ENCODE peak calls at places on chromosome 17, in ten cellular contexts. One of them, this sample, is unnamed.

GRCh38 chr17:3890082-3890892 is 2.6 kb downstream of the CAMKK1 start:
- DNase-seq in MM.1S: no peak
- DNase-seq in thoracic aorta: peak; percentile 73
- DNase-seq in sigmoid colon: peak; percentile 97
- DNase-seq in fibroblast of pulmonary artery: peak; percentile 90
- DNase-seq in fibroblast of lung: peak; percentile 92
- DNase-seq in epithelial cell of esophagus: peak; percentile 88
- DNase-seq in endodermal cell: peak; percentile 64
- DNase-seq in IMR-90: peak; percentile 91
- DNase-seq in AG10803: peak; percentile 90
- DNase-seq in this sample: peak; percentile 96

GRCh38 chr17:82400830-82401229 is 17.3 kb upstream of the HEXD start:
- DNase-seq in fibroblast of lung: no peak
- DNase-seq in sigmoid colon: no peak
- DNase-seq in AG10803: peak; percentile 55
- DNase-seq in fibroblast of pulmonary artery: no peak
- DNase-seq in epithelial cell of esophagus: no peak
- DNase-seq in IMR-90: no peak
- DNase-seq in thoracic aorta: no peak
- DNase-seq in MM.1S: peak; percentile 70
- DNase-seq in endodermal cell: no peak
- DNase-seq in this sample: no peak

GRCh38 chr17:67615736-67616135 is 102.0 kb upstream of the NOL11 start:
- DNase-seq in thoracic aorta: no peak
- DNase-seq in MM.1S: no peak
- DNase-seq in epithelial cell of esophagus: no peak
- DNase-seq in endodermal cell: no peak
- DNase-seq in sigmoid colon: no peak
- DNase-seq in fibroblast of lung: no peak
- DNase-seq in IMR-90: no peak
- DNase-seq in fibroblast of pulmonary artery: no peak
- DNase-seq in AG10803: no peak
- DNase-seq in this sample: no peak

GRCh38 chr17:50181601-50182345 is 16.0 kb downstream of the SGCA start:
- DNase-seq in fibroblast of pulmonary artery: peak; percentile 53
- DNase-seq in MM.1S: no peak
- DNase-seq in epithelial cell of esophagus: peak; percentile 52
- DNase-seq in AG10803: peak; percentile 90
- DNase-seq in fibroblast of lung: peak; percentile 77
- DNase-seq in sigmoid colon: no peak
- DNase-seq in thoracic aorta: no peak
- DNase-seq in IMR-90: peak; percentile 65
- DNase-seq in endodermal cell: no peak
- DNase-seq in this sample: peak; percentile 79

GRCh38 chr17:57985675-57985974 is 2.4 kb downstream of the VEZF1 start:
- DNase-seq in endodermal cell: no peak
- DNase-seq in IMR-90: peak; percentile 25
- DNase-seq in fibroblast of lung: peak; percentile 41
- DNase-seq in fibroblast of pulmonary artery: peak; percentile 36
- DNase-seq in thoracic aorta: no peak
- DNase-seq in sigmoid colon: no peak
- DNase-seq in MM.1S: no peak
- DNase-seq in AG10803: peak; percentile 58
- DNase-seq in epithelial cell of esophagus: peak; percentile 86
- DNase-seq in this sample: peak; percentile 59

GRCh38 chr17:82948081-82948511 is 108.3 kb upstream of the ZNF750 start:
- DNase-seq in AG10803: no peak
- DNase-seq in sigmoid colon: peak; percentile 64
- DNase-seq in fibroblast of lung: no peak
- DNase-seq in IMR-90: no peak
- DNase-seq in epithelial cell of esophagus: no peak
- DNase-seq in endodermal cell: no peak
- DNase-seq in fibroblast of pulmonary artery: no peak
- DNase-seq in thoracic aorta: no peak
- DNase-seq in MM.1S: no peak
- DNase-seq in this sample: no peak

GRCh38 chr17:33014751-33015150 is 23.1 kb downstream of the SPACA3 start:
- DNase-seq in epithelial cell of esophagus: no peak
- DNase-seq in sigmoid colon: no peak
- DNase-seq in AG10803: no peak
- DNase-seq in fibroblast of pulmonary artery: no peak
- DNase-seq in endodermal cell: peak; percentile 39
- DNase-seq in IMR-90: peak; percentile 14
- DNase-seq in fibroblast of lung: no peak
- DNase-seq in MM.1S: no peak
- DNase-seq in thoracic aorta: no peak
- DNase-seq in this sample: no peak

GRCh38 chr17:49762148-49762941 is 1.6 kb downstream of the FAM117A start:
- DNase-seq in MM.1S: no peak
- DNase-seq in fibroblast of lung: no peak
- DNase-seq in fibroblast of pulmonary artery: no peak
- DNase-seq in thoracic aorta: no peak
- DNase-seq in endodermal cell: no peak
- DNase-seq in AG10803: peak; percentile 46
- DNase-seq in sigmoid colon: no peak
- DNase-seq in IMR-90: peak; percentile 12
- DNase-seq in epithelial cell of esophagus: peak; percentile 81
- DNase-seq in this sample: no peak

GRCh38 chr17:77418609-77419008 is 277.8 kb downstream of the SEC14L1 start:
- DNase-seq in fibroblast of lung: no peak
- DNase-seq in IMR-90: no peak
- DNase-seq in sigmoid colon: no peak
- DNase-seq in fibroblast of pulmonary artery: no peak
- DNase-seq in thoracic aorta: no peak
- DNase-seq in AG10803: no peak
- DNase-seq in endodermal cell: no peak
- DNase-seq in epithelial cell of esophagus: no peak
- DNase-seq in MM.1S: no peak
- DNase-seq in this sample: no peak

GRCh38 chr17:10286324-10286723 is 86.5 kb downstream of the MYH13 start:
- DNase-seq in sigmoid colon: no peak
- DNase-seq in fibroblast of lung: no peak
- DNase-seq in fibroblast of pulmonary artery: peak; percentile 38
- DNase-seq in AG10803: no peak
- DNase-seq in endodermal cell: peak; percentile 67
- DNase-seq in MM.1S: no peak
- DNase-seq in IMR-90: no peak
- DNase-seq in thoracic aorta: no peak
- DNase-seq in epithelial cell of esophagus: no peak
- DNase-seq in this sample: no peak

DNA sequence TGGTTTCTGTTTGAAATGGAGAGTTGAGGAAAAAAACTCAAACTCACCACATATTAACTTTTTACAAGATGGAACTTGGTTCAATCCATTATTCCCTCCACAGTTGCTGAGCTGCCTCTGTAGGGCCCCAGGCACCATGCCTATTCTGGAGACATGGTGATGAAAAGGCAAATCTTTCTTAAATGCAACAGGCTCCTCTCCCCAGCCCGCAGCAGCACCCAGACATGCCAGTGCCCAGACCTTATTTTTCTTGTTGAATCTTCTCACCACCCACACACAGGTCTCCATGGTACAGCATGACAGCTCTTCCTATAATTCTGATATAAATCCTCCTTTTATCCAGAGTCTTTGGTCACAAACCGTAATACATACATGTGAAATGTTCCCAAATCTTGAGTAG is 7.6 kb downstream of the CYTH1 start:
- DNase-seq in fibroblast of pulmonary artery: no peak
- DNase-seq in endodermal cell: no peak
- DNase-seq in MM.1S: no peak
- DNase-seq in epithelial cell of esophagus: peak; percentile 39
- DNase-seq in thoracic aorta: no peak
- DNase-seq in AG10803: no peak
- DNase-seq in sigmoid colon: peak; percentile 50
- DNase-seq in fibroblast of lung: no peak
- DNase-seq in IMR-90: no peak
- DNase-seq in this sample: no peak
- H3K4me3 ChIP-seq in fibroblast of pulmonary artery: no peak overlapping the region
- H3K4me3 ChIP-seq in endodermal cell: no peak overlapping the region
- H3K4me3 ChIP-seq in MM.1S: peak overlapping the region; percentile 60
- H3K4me3 ChIP-seq in epithelial cell of esophagus: peak overlapping the region; percentile 26
- H3K4me3 ChIP-seq in thoracic aorta: peak overlapping the region; percentile 30
- H3K4me3 ChIP-seq in AG10803: no peak overlapping the region
- H3K4me3 ChIP-seq in sigmoid colon: peak overlapping the region; percentile 10
- H3K4me3 ChIP-seq in fibroblast of lung: no peak overlapping the region
- H3K4me3 ChIP-seq in IMR-90: no peak overlapping the region
- H3K4me3 ChIP-seq in this sample: no peak overlapping the region

GRCh38 chr17:48623583-48623982 is 2.6 kb downstream of the HOXB9 start:
- DNase-seq in thoracic aorta: no peak
- DNase-seq in IMR-90: no peak
- DNase-seq in fibroblast of lung: no peak
- DNase-seq in fibroblast of pulmonary artery: no peak
- DNase-seq in AG10803: no peak
- DNase-seq in sigmoid colon: no peak
- DNase-seq in MM.1S: no peak
- DNase-seq in epithelial cell of esophagus: no peak
- DNase-seq in endodermal cell: no peak
- DNase-seq in this sample: no peak
- TF ChIP-seq CTCF in thoracic aorta: no peak
- TF ChIP-seq CTCF in IMR-90: no peak
- TF ChIP-seq CTCF in fibroblast of lung: no peak
- TF ChIP-seq CTCF in fibroblast of pulmonary artery: no peak
- TF ChIP-seq CTCF in AG10803: no peak
- TF ChIP-seq CTCF in sigmoid colon: no peak
- TF ChIP-seq CTCF in MM.1S: no peak
- TF ChIP-seq CTCF in epithelial cell of esophagus: no peak
- TF ChIP-seq CTCF in endodermal cell: no peak
- TF ChIP-seq CTCF in this sample: no peak

DNA sequence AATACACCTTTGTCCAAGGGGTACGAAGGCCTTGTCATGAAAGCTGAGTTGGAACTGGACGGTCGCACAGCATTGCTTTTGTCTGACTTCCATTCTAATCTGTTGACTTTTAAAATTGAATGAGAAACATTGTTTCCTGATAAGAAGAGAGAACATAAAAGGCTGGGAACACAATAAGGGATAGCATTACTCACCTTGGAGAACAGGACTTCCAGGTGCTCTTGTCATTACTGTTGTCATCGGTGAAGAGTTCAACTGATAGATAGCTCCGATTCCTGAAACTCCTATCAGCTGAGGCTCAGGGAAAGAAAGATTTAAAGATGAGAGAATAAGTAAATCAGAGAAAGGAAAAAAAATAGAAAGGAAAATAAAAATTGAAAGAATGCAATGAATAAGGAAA is 351.1 kb downstream of the KCNJ2 start:
- DNase-seq in thoracic aorta: no peak
- DNase-seq in AG10803: no peak
- DNase-seq in IMR-90: no peak
- DNase-seq in fibroblast of pulmonary artery: no peak
- DNase-seq in MM.1S: no peak
- DNase-seq in epithelial cell of esophagus: peak; percentile 2
- DNase-seq in sigmoid colon: no peak
- DNase-seq in fibroblast of lung: no peak
- DNase-seq in endodermal cell: no peak
- DNase-seq in this sample: no peak
- H3K4me3 ChIP-seq in thoracic aorta: no peak overlapping the region
- H3K4me3 ChIP-seq in AG10803: no peak overlapping the region
- H3K4me3 ChIP-seq in IMR-90: no peak overlapping the region
- H3K4me3 ChIP-seq in fibroblast of pulmonary artery: no peak overlapping the region
- H3K4me3 ChIP-seq in MM.1S: no peak overlapping the region
- H3K4me3 ChIP-seq in epithelial cell of esophagus: no peak overlapping the region
- H3K4me3 ChIP-seq in sigmoid colon: no peak overlapping the region
- H3K4me3 ChIP-seq in fibroblast of lung: no peak overlapping the region
- H3K4me3 ChIP-seq in endodermal cell: no peak overlapping the region
- H3K4me3 ChIP-seq in this sample: no peak overlapping the region

GRCh38 chr17:74433421-74434121 is 1.7 kb downstream of the GPRC5C start:
- DNase-seq in endodermal cell: peak; percentile 81
- DNase-seq in AG10803: no peak
- DNase-seq in sigmoid colon: no peak
- DNase-seq in epithelial cell of esophagus: no peak
- DNase-seq in fibroblast of pulmonary artery: peak; percentile 21
- DNase-seq in thoracic aorta: no peak
- DNase-seq in fibroblast of lung: no peak
- DNase-seq in IMR-90: no peak
- DNase-seq in MM.1S: no peak
- DNase-seq in this sample: peak; percentile 40

GRCh38 chr17:74439691-74440567 is 8.0 kb downstream of the GPRC5C start:
- DNase-seq in sigmoid colon: no peak
- DNase-seq in AG10803: no peak
- DNase-seq in fibroblast of pulmonary artery: no peak
- DNase-seq in IMR-90: no peak
- DNase-seq in endodermal cell: no peak
- DNase-seq in fibroblast of lung: no peak
- DNase-seq in thoracic aorta: no peak
- DNase-seq in MM.1S: no peak
- DNase-seq in epithelial cell of esophagus: no peak
- DNase-seq in this sample: no peak

GRCh38 chr17:74441537-74441936 is 9.6 kb downstream of the GPRC5C start:
- DNase-seq in endodermal cell: no peak
- DNase-seq in fibroblast of lung: no peak
- DNase-seq in IMR-90: no peak
- DNase-seq in AG10803: no peak
- DNase-seq in fibroblast of pulmonary artery: no peak
- DNase-seq in thoracic aorta: no peak
- DNase-seq in sigmoid colon: no peak
- DNase-seq in epithelial cell of esophagus: no peak
- DNase-seq in MM.1S: no peak
- DNase-seq in this sample: no peak

GRCh38 chr17:74435775-74436359 is 4.0 kb downstream of the GPRC5C start:
- DNase-seq in sigmoid colon: no peak
- DNase-seq in IMR-90: no peak
- DNase-seq in endodermal cell: peak; percentile 35
- DNase-seq in fibroblast of lung: no peak
- DNase-seq in epithelial cell of esophagus: no peak
- DNase-seq in AG10803: no peak
- DNase-seq in MM.1S: no peak
- DNase-seq in thoracic aorta: no peak
- DNase-seq in fibroblast of pulmonary artery: no peak
- DNase-seq in this sample: no peak

DNA sequence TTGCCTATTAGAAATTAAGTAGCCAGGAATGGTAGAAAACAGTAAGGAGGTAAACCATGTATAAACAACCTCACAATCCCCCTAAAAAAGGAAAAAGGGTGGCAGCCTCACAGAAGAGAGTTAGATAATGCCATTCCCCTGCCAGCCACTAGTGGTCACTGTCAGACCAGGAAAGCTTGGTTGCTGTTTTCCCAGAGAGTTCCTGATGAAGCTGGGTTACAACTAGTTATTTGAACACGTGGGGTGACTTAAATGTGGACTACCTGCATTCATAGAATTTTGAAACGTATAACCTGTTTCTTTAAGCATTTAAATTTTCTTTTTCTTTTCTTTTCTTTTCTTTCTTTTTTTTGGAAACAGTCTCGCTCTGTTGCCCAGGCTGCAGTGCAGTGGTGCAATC is 5.8 kb downstream of the GPRC5C start:
- DNase-seq in endodermal cell: peak; percentile 79
- DNase-seq in AG10803: no peak
- DNase-seq in fibroblast of lung: no peak
- DNase-seq in IMR-90: no peak
- DNase-seq in epithelial cell of esophagus: no peak
- DNase-seq in fibroblast of pulmonary artery: peak; percentile 18
- DNase-seq in thoracic aorta: no peak
- DNase-seq in MM.1S: no peak
- DNase-seq in sigmoid colon: no peak
- DNase-seq in this sample: peak; percentile 25
- TF ChIP-seq CTCF in endodermal cell: peak; percentile 94
- TF ChIP-seq CTCF in AG10803: peak; percentile 43
- TF ChIP-seq CTCF in fibroblast of lung: no peak
- TF ChIP-seq CTCF in IMR-90: peak; percentile 26
- TF ChIP-seq CTCF in epithelial cell of esophagus: peak; percentile 72
- TF ChIP-seq CTCF in fibroblast of pulmonary artery: peak; percentile 67
- TF ChIP-seq CTCF in thoracic aorta: peak; percentile 40
- TF ChIP-seq CTCF in MM.1S: peak; percentile 69
- TF ChIP-seq CTCF in sigmoid colon: peak; percentile 17
- TF ChIP-seq CTCF in this sample: peak; percentile 81